ENCODE peak calls at places on chromosomes 16 and 17, in four cellular contexts. R is left lung, C is Caco-2, U is colonic mucosa. G is an unnamed sample.

GRCh38 chr17:58273453-58274104 is 7.2 kb downstream of the MPO start:
- DNase-seq in R (no peak), C (no peak), U (no peak), G (no peak)

GRCh38 chr17:1398900-1399299 is 1.1 kb downstream of the YWHAE start:
- DNase-seq in R (no peak), C (no peak), U (peak; percentile 40), G (no peak)

GRCh38 chr17:19727466-19728113 is 11.2 kb upstream of the SLC47A2 start:
- DNase-seq in R (no peak), C (no peak), U (peak; percentile 56), G (peak; percentile 43)

GRCh38 chr17:39809221-39809620 is 54.9 kb downstream of the IKZF3 start:
- DNase-seq in R (no peak), C (no peak), U (no peak), G (no peak)

GRCh38 chr16:57601801-57602478 is 26.5 kb upstream of the ADGRG1 start:
- DNase-seq in R (peak; percentile 27), C (no peak), U (no peak), G (no peak)

GRCh38 chr16:3007957-3008748 is 4.6 kb upstream of the CLDN9 start:
- DNase-seq in R (no peak), C (peak; percentile 88), U (no peak), G (no peak)

GRCh38 chr16:49019826-49020401 is 261.7 kb downstream of the CBLN1 start:
- DNase-seq in R (no peak), C (no peak), U (no peak), G (no peak)

GRCh38 chr17:49465352-49465751 is 29.7 kb upstream of the NGFR start:
- DNase-seq in R (no peak), C (no peak), U (no peak), G (no peak)

GRCh38 chr16:1542533-1542932 is 9.1 kb downstream of the TMEM204 start:
- DNase-seq in R (no peak), C (no peak), U (no peak), G (no peak)

GRCh38 chr16:1541293-1542165 is 8.1 kb downstream of the TMEM204 start:
- DNase-seq in R (no peak), C (no peak), U (no peak), G (no peak)

GRCh38 chr16:1545044-1545736 is 11.7 kb downstream of the TMEM204 start:
- DNase-seq in R (no peak), C (no peak), U (no peak), G (no peak)

GRCh38 chr16:1542166-1542500 is 8.7 kb downstream of the TMEM204 start:
- DNase-seq in R (no peak), C (no peak), U (no peak), G (no peak)

DNA sequence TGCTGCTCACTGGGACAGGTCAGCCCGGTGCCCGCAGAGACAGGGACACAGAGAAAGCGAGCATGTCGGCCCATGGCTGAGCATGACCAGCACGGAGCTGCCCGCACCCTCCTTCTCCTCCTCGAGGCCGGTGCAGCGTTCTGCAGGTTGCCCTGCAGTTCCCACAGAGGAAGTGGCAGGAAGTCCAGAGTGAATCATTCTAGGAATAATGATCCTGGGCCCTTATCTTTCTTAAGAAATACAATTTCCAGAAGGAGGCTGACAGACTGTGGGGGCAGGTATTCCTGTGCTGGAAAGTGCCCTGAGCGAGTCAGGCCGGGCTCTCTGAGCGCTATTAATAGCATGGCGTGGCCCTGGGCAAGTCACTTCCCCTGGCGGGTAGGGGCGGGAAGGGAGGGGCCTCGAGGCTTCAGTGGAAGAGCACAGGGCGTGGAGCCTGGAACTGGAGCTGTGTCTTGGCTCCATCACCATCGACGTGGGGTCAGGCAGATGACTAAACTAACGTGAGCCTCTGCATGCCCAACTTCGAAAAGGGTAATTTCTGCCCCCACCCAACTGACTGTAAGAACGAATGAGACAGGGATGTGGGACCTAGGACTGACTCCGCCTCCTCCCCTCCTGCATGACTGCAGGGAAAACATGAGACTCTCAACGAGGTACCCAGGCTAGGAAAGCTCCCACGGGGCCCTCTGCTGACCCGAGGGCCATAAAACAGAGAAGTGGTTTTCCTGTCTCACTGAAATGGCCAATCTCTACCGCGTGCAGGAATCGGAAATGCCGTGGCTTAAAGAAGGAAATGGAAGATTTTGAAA is 9.8 kb downstream of the TMEM204 start:
- DNase-seq in R (peak; percentile 67), C (no peak), U (peak; percentile 40), G (peak; percentile 47)
- H3K4me1 ChIP-seq in R (peaks cover 9% of the 10 kb centered on the region), C (no peaks in the 10 kb centered on the region), U (peaks cover 5% of the 10 kb centered on the region), G (peaks cover 2% of the 10 kb centered on the region)

DNA sequence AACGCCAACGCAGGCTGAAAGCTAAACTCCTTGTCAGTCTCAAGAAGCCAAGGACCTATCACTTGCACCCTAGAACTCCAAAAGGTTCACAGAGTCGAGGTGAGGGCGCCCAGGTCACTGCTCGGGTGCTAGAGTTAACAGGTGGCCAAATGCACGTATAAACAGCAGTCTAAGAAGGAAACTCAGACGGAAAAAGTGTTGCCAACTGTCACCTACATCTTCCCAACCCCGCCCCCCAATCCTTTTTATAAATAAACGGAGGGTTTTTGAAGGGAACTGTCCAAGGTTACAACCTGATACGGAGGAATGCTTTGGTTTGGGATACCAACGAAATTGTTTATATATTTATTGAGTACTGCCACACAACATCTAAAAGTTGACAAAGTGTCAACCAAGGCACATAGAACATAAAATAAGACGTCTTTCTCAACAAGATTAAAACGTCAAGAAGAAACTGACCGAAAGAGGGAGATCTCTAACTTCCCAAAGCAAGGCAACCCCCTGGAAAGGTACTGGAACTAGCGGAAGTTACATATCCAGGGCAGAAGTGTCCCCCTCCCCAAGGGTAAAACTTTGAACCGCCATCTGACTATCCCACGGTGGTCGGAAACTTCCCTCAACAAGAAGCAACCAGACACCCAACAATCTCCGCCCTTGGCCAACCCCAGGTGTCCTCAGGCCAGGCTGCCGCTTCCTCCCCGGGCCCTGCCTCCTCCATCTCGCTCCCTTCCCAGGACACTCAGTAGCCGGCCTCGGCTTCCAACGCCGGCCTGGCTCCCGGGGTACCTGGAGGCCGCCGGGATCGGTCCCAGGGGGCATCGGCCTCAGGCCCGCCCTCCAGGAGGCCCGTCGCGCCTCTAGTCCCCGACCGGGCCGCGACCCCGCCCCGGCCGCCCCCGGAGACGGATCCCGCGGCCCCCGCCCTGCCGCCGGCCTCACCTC is 982 bp downstream of the SPAG9 start:
- DNase-seq in R (peak; percentile 58), C (peak; percentile 57), U (peak; percentile 58), G (peak; percentile 77)
- TF ChIP-seq CTCF in R (no peak), C (peak; percentile 20), U (no peak), G (no peak)

DNA sequence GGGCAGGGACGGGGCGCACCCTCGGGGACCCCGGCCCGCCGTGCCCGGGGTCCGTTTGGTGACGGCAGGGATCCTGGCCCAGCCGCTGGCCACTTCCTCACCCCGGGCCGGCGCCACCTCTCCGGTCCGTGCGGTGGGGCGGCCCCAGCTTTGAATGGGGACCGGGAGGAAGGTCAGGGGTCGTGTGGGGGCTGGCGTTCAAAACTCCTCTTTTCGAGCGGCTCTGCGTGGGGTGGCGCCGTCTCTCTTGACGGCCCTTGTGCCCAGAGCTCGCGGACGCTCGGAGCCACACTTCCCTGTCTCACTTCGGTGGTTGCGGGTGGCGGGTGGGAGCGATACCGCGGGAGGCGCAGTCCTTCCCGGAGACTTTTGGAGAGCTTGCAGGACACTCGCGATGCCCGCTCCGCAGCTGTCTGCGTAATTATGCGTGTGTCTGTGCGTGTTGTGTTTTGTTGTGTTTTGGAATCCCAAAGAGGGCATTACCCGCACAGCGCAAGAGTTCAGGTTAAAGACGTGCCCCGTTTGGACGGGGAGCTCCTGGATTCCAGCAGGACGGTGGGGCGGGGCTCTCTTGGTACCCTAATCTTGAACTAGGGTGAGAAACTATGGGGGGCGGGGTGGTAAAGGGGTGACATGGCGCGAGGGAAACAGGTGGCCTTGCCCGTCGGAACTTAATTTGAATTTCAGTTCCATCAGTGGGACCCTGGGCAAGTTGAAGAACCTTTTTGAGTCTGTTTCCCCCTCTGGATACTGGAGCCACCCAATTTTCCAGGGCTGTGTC is 639 bp downstream of the PLCG2 start:
- DNase-seq in R (peak; percentile 67), C (no peak), U (no peak), G (peak; percentile 36)
- H3K4me1 ChIP-seq in R (no peaks in the 10 kb centered on the region), C (peaks cover 12% of the 10 kb centered on the region), U (no peaks in the 10 kb centered on the region), G (peaks cover 3% of the 10 kb centered on the region)

DNA sequence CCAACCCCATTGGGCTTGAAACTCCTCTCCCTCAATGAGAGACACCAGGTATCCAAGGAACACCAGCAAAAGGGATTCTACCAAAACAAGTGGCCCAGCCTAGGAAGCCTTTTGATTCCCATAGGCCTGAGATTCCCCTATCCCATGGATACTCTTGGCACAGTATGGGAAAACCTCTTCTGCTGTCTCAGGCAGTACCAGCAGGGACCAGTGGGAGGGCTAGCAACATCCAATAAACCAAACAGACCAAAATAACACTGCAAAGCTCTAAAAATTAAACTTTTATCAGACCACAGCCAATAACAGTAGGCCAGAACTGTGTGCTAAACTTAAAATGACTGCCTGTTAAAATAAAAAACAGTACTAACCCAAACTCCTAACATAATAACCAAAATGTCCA is 153.9 kb upstream of the CES5A start:
- DNase-seq in R (no peak), C (no peak), U (no peak), G (no peak)
- TF ChIP-seq CTCF in R (no peak), C (no peak), U (no peak), G (no peak)